ENCODE peak calls at places on chromosome X, in four cellular contexts. One of them, this sample, is unnamed.

GRCh38 chrX:101257448-101258259 is 33.5 kb downstream of the TAF7L start:
- DNase-seq in GM10248: no peak
- DNase-seq in iris pigment epithelial cell: peak
- DNase-seq in HFFc6: no peak
- DNase-seq in this sample: no peak

GRCh38 chrX:124641737-124642491 is 295.6 kb downstream of the SH2D1A start:
- DNase-seq in GM10248: no peak
- DNase-seq in iris pigment epithelial cell: no peak
- DNase-seq in HFFc6: no peak
- DNase-seq in this sample: no peak

GRCh38 chrX:96707829-96708228 is 23.2 kb downstream of the DIAPH2 start:
- DNase-seq in GM10248: no peak
- DNase-seq in iris pigment epithelial cell: no peak
- DNase-seq in HFFc6: no peak
- DNase-seq in this sample: no peak

GRCh38 chrX:23223169-23223568 is 111.5 kb upstream of the PTCHD1 start:
- DNase-seq in GM10248: no peak
- DNase-seq in iris pigment epithelial cell: no peak
- DNase-seq in HFFc6: no peak
- DNase-seq in this sample: no peak

GRCh38 chrX:131704136-131704695 is 160.3 kb downstream of the OR13H1 start:
- DNase-seq in GM10248: peak
- DNase-seq in iris pigment epithelial cell: peak
- DNase-seq in HFFc6: peak
- DNase-seq in this sample: no peak

GRCh38 chrX:133608406-133608805 is 193.1 kb upstream of the GPC4 start:
- DNase-seq in GM10248: no peak
- DNase-seq in iris pigment epithelial cell: peak
- DNase-seq in HFFc6: no peak
- DNase-seq in this sample: no peak

GRCh38 chrX:131728295-131729145 is 184.6 kb downstream of the OR13H1 start:
- DNase-seq in GM10248: no peak
- DNase-seq in iris pigment epithelial cell: peak
- DNase-seq in HFFc6: no peak
- DNase-seq in this sample: no peak

GRCh38 chrX:108186811-108187210 is 95.2 kb downstream of the ATG4A start:
- DNase-seq in GM10248: no peak
- DNase-seq in iris pigment epithelial cell: peak
- DNase-seq in HFFc6: peak
- DNase-seq in this sample: no peak

GRCh38 chrX:101195442-101196173 is 24.0 kb upstream of the DRP2 start:
- DNase-seq in GM10248: no peak
- DNase-seq in iris pigment epithelial cell: no peak
- DNase-seq in HFFc6: no peak
- DNase-seq in this sample: no peak

GRCh38 chrX:15985937-15986336 is 131.3 kb upstream of the AP1S2 start:
- DNase-seq in GM10248: no peak
- DNase-seq in iris pigment epithelial cell: peak
- DNase-seq in HFFc6: no peak
- DNase-seq in this sample: no peak

GRCh38 chrX:124239324-124239723 is 93.1 kb upstream of the TEX13D start:
- DNase-seq in GM10248: no peak
- DNase-seq in iris pigment epithelial cell: no peak
- DNase-seq in HFFc6: no peak
- DNase-seq in this sample: no peak

GRCh38 chrX:155761185-155761584 is 120.0 kb upstream of the VAMP7 start:
- DNase-seq in GM10248: no peak
- DNase-seq in iris pigment epithelial cell: no peak
- DNase-seq in HFFc6: no peak
- DNase-seq in this sample: no peak

GRCh38 chrX:22666441-22666840 is 333.3 kb upstream of the DDX53 start:
- DNase-seq in GM10248: peak
- DNase-seq in iris pigment epithelial cell: peak
- DNase-seq in HFFc6: no peak
- DNase-seq in this sample: peak

GRCh38 chrX:130264573-130264972 is 4.1 kb downstream of the ZNF280C start:
- DNase-seq in GM10248: no peak
- DNase-seq in iris pigment epithelial cell: peak
- DNase-seq in HFFc6: no peak
- DNase-seq in this sample: no peak

GRCh38 chrX:397575-397974 is 10.9 kb upstream of the PPP2R3B start:
- DNase-seq in GM10248: no peak
- DNase-seq in iris pigment epithelial cell: peak
- DNase-seq in HFFc6: peak
- DNase-seq in this sample: no peak

GRCh38 chrX:133053854-133054565 is 42.9 kb downstream of the USP26 start:
- DNase-seq in GM10248: no peak
- DNase-seq in iris pigment epithelial cell: peak
- DNase-seq in HFFc6: no peak
- DNase-seq in this sample: no peak

GRCh38 chrX:40383360-40383759 is 197.4 kb upstream of the ATP6AP2 start:
- DNase-seq in GM10248: no peak
- DNase-seq in iris pigment epithelial cell: no peak
- DNase-seq in HFFc6: no peak
- DNase-seq in this sample: no peak

GRCh38 chrX:41377624-41378023 is 43.7 kb downstream of the DDX3X start:
- DNase-seq in GM10248: peak
- DNase-seq in iris pigment epithelial cell: peak
- DNase-seq in HFFc6: no peak
- DNase-seq in this sample: peak

GRCh38 chrX:104039689-104040505 is at the start of gene H2BW2:
- DNase-seq in GM10248: no peak
- DNase-seq in iris pigment epithelial cell: no peak
- DNase-seq in HFFc6: no peak
- DNase-seq in this sample: no peak

GRCh38 chrX:133601116-133601515 is 185.8 kb upstream of the GPC4 start:
- DNase-seq in GM10248: no peak
- DNase-seq in iris pigment epithelial cell: no peak
- DNase-seq in HFFc6: no peak
- DNase-seq in this sample: no peak

GRCh38 chrX:119709630-119710029 is 16.7 kb upstream of the SEPTIN6 start:
- DNase-seq in GM10248: no peak
- DNase-seq in iris pigment epithelial cell: no peak
- DNase-seq in HFFc6: no peak
- DNase-seq in this sample: no peak

GRCh38 chrX:111098874-111099273 is 2.9 kb downstream of the PAK3 start:
- DNase-seq in GM10248: peak
- DNase-seq in iris pigment epithelial cell: peak
- DNase-seq in HFFc6: no peak
- DNase-seq in this sample: peak

GRCh38 chrX:45697591-45697990 is 496.9 kb upstream of the DIPK2B start:
- DNase-seq in GM10248: no peak
- DNase-seq in iris pigment epithelial cell: peak
- DNase-seq in HFFc6: peak
- DNase-seq in this sample: no peak

GRCh38 chrX:24990585-24990984 is 25.2 kb downstream of the ARX start:
- DNase-seq in GM10248: no peak
- DNase-seq in iris pigment epithelial cell: peak
- DNase-seq in HFFc6: no peak
- DNase-seq in this sample: no peak

GRCh38 chrX:34401411-34401810 is 255.7 kb downstream of the TMEM47 start:
- DNase-seq in GM10248: no peak
- DNase-seq in iris pigment epithelial cell: no peak
- DNase-seq in HFFc6: peak
- DNase-seq in this sample: no peak

GRCh38 chrX:140766024-140766611 is 56.6 kb downstream of the LINC00632 start:
- DNase-seq in GM10248: peak
- DNase-seq in iris pigment epithelial cell: peak
- DNase-seq in HFFc6: peak
- DNase-seq in this sample: peak

GRCh38 chrX:153800746-153801145 is 6.3 kb downstream of the SSR4 start:
- DNase-seq in GM10248: no peak
- DNase-seq in iris pigment epithelial cell: no peak
- DNase-seq in HFFc6: no peak
- DNase-seq in this sample: no peak

GRCh38 chrX:151754641-151755215 is 20.2 kb downstream of the CNGA2 start:
- DNase-seq in GM10248: no peak
- DNase-seq in iris pigment epithelial cell: peak
- DNase-seq in HFFc6: no peak
- DNase-seq in this sample: no peak

GRCh38 chrX:40945366-40945713 is 139.9 kb upstream of the USP9X start:
- DNase-seq in GM10248: peak
- DNase-seq in iris pigment epithelial cell: peak
- DNase-seq in HFFc6: peak
- DNase-seq in this sample: peak